ENCODE peak calls at places on chromosomes 6 and 20, in seven cellular contexts. L is HS-27A; T is CD4-positive, CD25-positive, alpha-beta regulatory T cell; J is A172; U is NB4; O is glomerular endothelial cell; C is T-helper 2 cell. P is an unnamed sample.

GRCh38 chr6:75204222-75204958 is 1.5 kb downstream of the COL12A1 start:
- DNase-seq in L (no peak), U (peak), O (peak), T (no peak), C (no peak), J (peak), P (no peak)

GRCh38 chr20:36572701-36573102 is 695 bp upstream of the TGIF2 start:
- DNase-seq in C (peak), U (peak), T (peak), J (no peak), O (no peak), L (no peak), P (peak)

GRCh38 chr20:32681175-32682084 is 7.7 kb upstream of the C20orf203 start:
- DNase-seq in U (peak), J (peak), L (no peak), O (no peak), C (no peak), T (no peak), P (peak)

GRCh38 chr20:46084805-46085792 is 4.7 kb downstream of the NCOA5 start:
- DNase-seq in C (no peak), T (no peak), L (no peak), J (peak), O (no peak), U (peak), P (no peak)

GRCh38 chr6:40894962-40895799 is 143.8 kb downstream of the UNC5CL start:
- DNase-seq in O (no peak), T (no peak), J (peak), L (peak), C (no peak), U (peak), P (no peak)

GRCh38 chr20:54105653-54106052 is 35.3 kb upstream of the BCAS1 start:
- DNase-seq in T (no peak), L (no peak), C (no peak), J (no peak), O (no peak), U (no peak), P (no peak)

GRCh38 chr6:14326774-14327173 is 209.2 kb downstream of the CD83 start:
- DNase-seq in J (no peak), O (no peak), U (no peak), T (no peak), L (no peak), C (no peak), P (no peak)

GRCh38 chr6:35016417-35017221 is 124.5 kb downstream of the TCP11 start:
- DNase-seq in J (peak), T (no peak), L (no peak), C (no peak), O (no peak), U (no peak), P (no peak)

GRCh38 chr6:21332077-21332476 is 261.5 kb upstream of the SOX4 start:
- DNase-seq in L (no peak), J (no peak), C (no peak), U (no peak), O (no peak), T (no peak), P (no peak)

GRCh38 chr20:31661625-31662371 is 24.1 kb downstream of the COX4I2 start:
- DNase-seq in L (no peak), T (peak), U (peak), C (peak), J (peak), O (no peak), P (peak)

GRCh38 chr6:33958208-33958862 is 154.5 kb upstream of the MLN start:
- DNase-seq in T (no peak), J (no peak), L (no peak), O (no peak), U (peak), C (no peak), P (no peak)

GRCh38 chr6:118581489-118581959 is 33.4 kb downstream of the PLN start:
- DNase-seq in T (no peak), O (no peak), J (peak), U (peak), L (no peak), C (no peak), P (no peak)

GRCh38 chr20:33871362-33871761 is 60.2 kb downstream of the CHMP4B start:
- DNase-seq in T (no peak), C (no peak), J (no peak), U (no peak), L (no peak), O (no peak), P (no peak)

GRCh38 chr6:40674170-40674569 is 87.0 kb upstream of the LRFN2 start:
- DNase-seq in T (no peak), O (no peak), U (no peak), J (no peak), C (no peak), L (no peak), P (no peak)

GRCh38 chr6:34897708-34898107 is 8.7 kb downstream of the ANKS1A start:
- DNase-seq in J (no peak), U (no peak), T (no peak), C (no peak), O (no peak), L (no peak), P (no peak)

GRCh38 chr6:128964771-128965170 is 81.8 kb downstream of the LAMA2 start:
- DNase-seq in O (no peak), U (no peak), L (no peak), T (no peak), C (no peak), J (no peak), P (no peak)

GRCh38 chr6:15520616-15521203 is 142.1 kb downstream of the DTNBP1 start:
- DNase-seq in L (no peak), U (no peak), J (no peak), T (no peak), C (no peak), O (no peak), P (no peak)

GRCh38 chr20:21632654-21633053 is 72.8 kb upstream of the PAX1 start:
- DNase-seq in J (no peak), L (no peak), C (no peak), O (no peak), T (no peak), U (peak), P (no peak)

GRCh38 chr20:36856196-36856595 is 19.7 kb upstream of the TLDC2 start:
- DNase-seq in C (no peak), U (no peak), T (no peak), O (no peak), L (no peak), J (peak), P (no peak)

GRCh38 chr6:34045698-34046097 is 100.2 kb downstream of the GRM4 start:
- DNase-seq in T (no peak), O (no peak), C (no peak), J (no peak), U (no peak), L (no peak), P (no peak)

GRCh38 chr20:4797275-4797674 is 75.6 kb downstream of the PRND start:
- DNase-seq in T (no peak), J (peak), U (no peak), O (no peak), L (no peak), C (no peak), P (no peak)

GRCh38 chr6:14665827-14666724 is 548.5 kb downstream of the CD83 start:
- DNase-seq in L (peak), T (no peak), C (no peak), U (peak), O (no peak), J (peak), P (no peak)

GRCh38 chr20:7285918-7286556 is 518.6 kb downstream of the BMP2 start:
- DNase-seq in U (peak), T (no peak), O (peak), L (peak), J (peak), C (no peak), P (no peak)

GRCh38 chr20:824490-824889 is 9.0 kb upstream of the FAM110A start:
- DNase-seq in L (no peak), T (no peak), O (no peak), J (no peak), U (no peak), C (no peak), P (no peak)

GRCh38 chr6:111804627-111805235 is 68.5 kb downstream of the FYN start:
- DNase-seq in O (peak), T (peak), L (no peak), C (peak), U (peak), J (peak), P (peak)

GRCh38 chr6:13615802-13616140 is 636 bp downstream of the NOL7 start:
- DNase-seq in U (peak), J (peak), O (no peak), T (peak), C (peak), L (peak), P (peak)

GRCh38 chr20:51497542-51498467 is 44.7 kb downstream of the NFATC2 start:
- DNase-seq in J (peak), U (peak), T (peak), C (peak), O (no peak), L (no peak), P (peak)

GRCh38 chr6:149925253-149925973 is 2.5 kb upstream of the RAET1G start:
- DNase-seq in T (no peak), J (no peak), U (no peak), C (no peak), O (no peak), L (no peak), P (peak)

GRCh38 chr6:45371924-45372582 is 5.7 kb downstream of the SUPT3H start:
- DNase-seq in J (no peak), T (no peak), L (no peak), U (peak), O (no peak), C (no peak), P (no peak)

GRCh38 chr6:90393232-90393884 is 96.7 kb upstream of the BACH2 start:
- DNase-seq in T (peak), U (peak), L (no peak), C (peak), J (peak), O (no peak), P (peak)

GRCh38 chr6:167514524-167514923 is 189.6 kb downstream of the TTLL2 start:
- DNase-seq in J (no peak), T (no peak), O (no peak), U (no peak), L (no peak), C (no peak), P (no peak)

GRCh38 chr6:4567141-4567540 is 209.1 kb upstream of the CDYL start:
- DNase-seq in J (no peak), U (no peak), O (no peak), C (no peak), T (no peak), L (no peak), P (no peak)

GRCh38 chr6:157198425-157199279 is 124.7 kb downstream of the TMEM242 start:
- DNase-seq in U (no peak), C (no peak), J (no peak), L (no peak), O (no peak), T (no peak), P (no peak)

GRCh38 chr6:41759106-41759904 is 12.1 kb upstream of the PGC start:
- DNase-seq in T (no peak), U (no peak), J (no peak), O (no peak), C (no peak), L (no peak), P (no peak)

GRCh38 chr6:55433446-55434130 is 106.3 kb downstream of the GFRAL start:
- DNase-seq in C (no peak), O (no peak), T (no peak), U (peak), J (no peak), L (no peak), P (no peak)

GRCh38 chr6:36929607-36930006 is 24.9 kb upstream of the PI16 start:
- DNase-seq in L (no peak), C (no peak), U (no peak), J (no peak), O (no peak), T (no peak), P (no peak)

GRCh38 chr6:110368268-110368667 is 10.1 kb upstream of the METTL24 start:
- DNase-seq in C (no peak), T (no peak), O (no peak), U (no peak), L (no peak), J (no peak), P (no peak)

GRCh38 chr6:38453302-38453701 is 186.4 kb downstream of the BTBD9 start:
- DNase-seq in O (no peak), J (no peak), U (no peak), T (no peak), L (no peak), C (no peak), P (no peak)